ENCODE peak calls at places on chromosomes 2 and 18, in eight cellular contexts. R, N, P, M, B, V, G and X are unnamed samples.

GRCh38 chr18:48263913-48264506 is 145.2 kb downstream of the ZBTB7C start:
- DNase-seq in R (no peak), N (no peak), P (no peak), M (no peak), B (no peak), V (no peak), G (no peak), X (no peak)

GRCh38 chr2:64637931-64638330 is 15.8 kb downstream of the SERTAD2 start:
- DNase-seq in R (no peak), N (no peak), P (no peak), M (no peak), B (no peak), V (no peak), G (no peak), X (no peak)

GRCh38 chr2:190501231-190501630 is 33.3 kb downstream of the NEMP2 start:
- DNase-seq in R (no peak), N (no peak), P (no peak), M (no peak), B (no peak), V (no peak), G (no peak), X (no peak)

GRCh38 chr2:123958011-123958410 is 67.1 kb upstream of the CNTNAP5 start:
- DNase-seq in R (no peak), N (no peak), P (no peak), M (no peak), B (no peak), V (no peak), G (no peak), X (no peak)

GRCh38 chr2:144015655-144016245 is 504.2 kb downstream of the ZEB2 start:
- DNase-seq in R (no peak), N (no peak), P (no peak), M (no peak), B (no peak), V (no peak), G (no peak), X (no peak)

GRCh38 chr2:239952665-239953417 is 72.3 kb downstream of the NDUFA10 start:
- DNase-seq in R (no peak), N (no peak), P (no peak), M (no peak), B (no peak), V (no peak), G (no peak), X (no peak)

GRCh38 chr2:8926356-8926755 is 77.1 kb downstream of the MBOAT2 start:
- DNase-seq in R (no peak), N (no peak), P (peak), M (no peak), B (no peak), V (no peak), G (no peak), X (no peak)

GRCh38 chr18:35625232-35625631 is 43.7 kb downstream of the GALNT1 start:
- DNase-seq in R (no peak), N (no peak), P (no peak), M (no peak), B (no peak), V (no peak), G (no peak), X (no peak)

GRCh38 chr2:190858817-190859216 is 21.8 kb upstream of the GLS start:
- DNase-seq in R (no peak), N (no peak), P (peak), M (no peak), B (no peak), V (no peak), G (no peak), X (no peak)

GRCh38 chr2:119715409-119716295 is 36.7 kb downstream of the TMEM177 start:
- DNase-seq in R (no peak), N (no peak), P (peak), M (no peak), B (no peak), V (no peak), G (no peak), X (no peak)

GRCh38 chr2:138846216-138846821 is 66.1 kb upstream of the NXPH2 start:
- DNase-seq in R (peak), N (no peak), P (peak), M (no peak), B (peak), V (peak), G (no peak), X (no peak)

GRCh38 chr2:108271691-108272253 is 16.9 kb upstream of the SULT1C2 start:
- DNase-seq in R (peak), N (peak), P (peak), M (no peak), B (no peak), V (no peak), G (no peak), X (no peak)

GRCh38 chr2:172225786-172226185 is 123.1 kb upstream of the DLX2 start:
- DNase-seq in R (no peak), N (no peak), P (no peak), M (no peak), B (no peak), V (no peak), G (no peak), X (peak)

GRCh38 chr2:172220111-172220510 is 117.4 kb upstream of the DLX2 start:
- DNase-seq in R (no peak), N (no peak), P (no peak), M (no peak), B (peak), V (no peak), G (no peak), X (no peak)

GRCh38 chr2:172227719-172228118 is 125.0 kb upstream of the DLX2 start:
- DNase-seq in R (no peak), N (peak), P (no peak), M (no peak), B (no peak), V (no peak), G (no peak), X (no peak)

GRCh38 chr2:172226244-172227061 is 123.8 kb upstream of the DLX2 start:
- DNase-seq in R (peak), N (peak), P (peak), M (peak), B (no peak), V (no peak), G (no peak), X (peak)

DNA sequence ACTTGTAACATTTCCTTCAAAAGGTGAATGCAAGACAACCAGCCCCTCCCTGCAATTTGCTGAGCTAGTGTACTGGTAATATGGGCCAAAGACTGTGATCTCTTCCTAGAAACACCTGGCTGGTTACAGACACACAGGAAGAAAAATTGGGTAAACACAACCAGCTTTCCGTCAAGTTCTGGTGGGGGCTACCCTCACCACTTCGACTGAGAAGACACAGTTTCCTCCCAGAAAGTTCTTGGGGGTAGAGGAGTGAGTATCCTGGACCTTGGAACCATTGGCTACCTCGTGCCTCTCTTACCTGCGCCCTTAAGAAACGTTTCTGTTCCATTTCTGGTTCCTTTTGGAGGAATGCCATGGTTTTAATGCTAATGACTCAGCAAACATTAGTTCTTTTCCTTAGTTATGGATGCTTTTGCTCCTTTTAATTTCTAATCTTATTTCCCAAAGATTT is 120.9 kb upstream of the DLX2 start:
- DNase-seq in R (no peak), N (no peak), P (no peak), M (no peak), B (no peak), V (no peak), G (no peak), X (no peak)
- TF ChIP-seq POLR2AphosphoS5 in R (no peak), N (no peak), P (no peak), M (no peak), B (no peak), V (no peak), G (no peak), X (no peak)

GRCh38 chr2:145593991-145594702 is 1074.2 kb upstream of the ZEB2 start:
- DNase-seq in R (peak), N (no peak), P (no peak), M (no peak), B (peak), V (peak), G (no peak), X (no peak)
- TF ChIP-seq CTCF in R (no peak), N (no peak), P (no peak), M (no peak), B (no peak), V (peak), G (no peak), X (no peak)

GRCh38 chr18:23226386-23226785 is 91.1 kb downstream of the CABLES1 start:
- DNase-seq in R (no peak), N (no peak), P (no peak), M (no peak), B (peak), V (no peak), G (no peak), X (no peak)

GRCh38 chr18:23225518-23225917 is 90.2 kb downstream of the CABLES1 start:
- DNase-seq in R (no peak), N (no peak), P (no peak), M (no peak), B (peak), V (no peak), G (no peak), X (no peak)

GRCh38 chr18:23228102-23229051 is 93.1 kb downstream of the CABLES1 start:
- DNase-seq in R (no peak), N (no peak), P (no peak), M (no peak), B (peak), V (no peak), G (no peak), X (no peak)

GRCh38 chr18:23227729-23228075 is 92.4 kb downstream of the CABLES1 start:
- DNase-seq in R (no peak), N (no peak), P (peak), M (peak), B (no peak), V (no peak), G (no peak), X (no peak)

GRCh38 chr18:23226930-23227728 is 91.8 kb downstream of the CABLES1 start:
- DNase-seq in R (no peak), N (no peak), P (no peak), M (no peak), B (peak), V (no peak), G (no peak), X (no peak)
- TF ChIP-seq POLR2AphosphoS5 in R (no peak), N (no peak), P (no peak), M (no peak), B (peak), V (no peak), G (no peak), X (no peak)

GRCh38 chr2:172972005-172972619 is 103.5 kb upstream of the MAP3K20 start:
- DNase-seq in R (peak), N (no peak), P (peak), M (peak), B (peak), V (peak), G (no peak), X (no peak)
- TF ChIP-seq CTCF in R (peak), N (peak), P (peak), M (no peak), B (peak), V (peak), G (peak), X (peak)

DNA sequence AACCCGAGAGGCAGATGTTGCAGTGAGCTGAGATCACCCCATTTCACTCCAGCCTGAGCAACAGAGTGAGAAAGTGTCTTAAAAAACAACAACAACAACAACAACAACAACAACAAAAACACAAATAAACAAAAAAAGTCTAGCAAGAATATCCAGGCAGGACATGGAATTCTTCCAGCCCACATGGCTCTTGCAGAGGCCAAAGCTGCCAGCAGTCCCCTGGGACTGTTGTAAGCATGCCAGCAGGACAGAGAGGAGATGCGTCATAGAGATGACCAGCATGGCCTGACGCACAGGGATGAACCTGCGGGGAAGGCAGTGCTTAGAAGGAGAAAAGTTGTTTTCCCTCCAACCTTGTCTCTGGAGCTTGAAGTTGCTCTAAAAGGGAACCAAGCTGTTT is 182.3 kb upstream of the PGAP1 start:
- DNase-seq in R (no peak), N (peak), P (no peak), M (peak), B (no peak), V (no peak), G (no peak), X (no peak)
- TF ChIP-seq POLR2AphosphoS5 in R (no peak), N (peak), P (no peak), M (no peak), B (no peak), V (no peak), G (no peak), X (no peak)

GRCh38 chr2:179137191-179137590 is 87.3 kb upstream of the CCDC141 start:
- DNase-seq in R (no peak), N (no peak), P (no peak), M (no peak), B (no peak), V (no peak), G (no peak), X (no peak)

GRCh38 chr2:179141206-179141605 is 91.3 kb upstream of the CCDC141 start:
- DNase-seq in R (no peak), N (no peak), P (no peak), M (no peak), B (no peak), V (no peak), G (no peak), X (no peak)

GRCh38 chr2:179140546-179140945 is 90.6 kb upstream of the CCDC141 start:
- DNase-seq in R (no peak), N (no peak), P (no peak), M (no peak), B (no peak), V (no peak), G (no peak), X (no peak)

GRCh38 chr2:179139506-179139905 is 89.6 kb upstream of the CCDC141 start:
- DNase-seq in R (no peak), N (no peak), P (no peak), M (no peak), B (no peak), V (no peak), G (no peak), X (no peak)
- TF ChIP-seq CTCF in R (no peak), N (no peak), P (no peak), M (no peak), B (no peak), V (no peak), G (no peak), X (no peak)

GRCh38 chr18:27673861-27674260 is 488.8 kb upstream of the CHST9 start:
- DNase-seq in R (no peak), N (no peak), P (no peak), M (no peak), B (no peak), V (no peak), G (no peak), X (no peak)

GRCh38 chr18:27674411-27674810 is 489.3 kb upstream of the CHST9 start:
- DNase-seq in R (no peak), N (no peak), P (no peak), M (no peak), B (no peak), V (no peak), G (no peak), X (no peak)
- TF ChIP-seq POLR2AphosphoS5 in R (no peak), N (no peak), P (no peak), M (no peak), B (no peak), V (no peak), G (no peak), X (no peak)